ENCODE peak calls at places on chromosomes 3 and 15, in five cellular contexts. W is dermis blood vessel endothelial cell, T is activated T-helper 1 cell treated with Interleukin-2 at 50 U/mL for 16 hours, S is GM12891, X is pancreas. C is an unnamed sample.

GRCh38 chr3:137171834-137172603 is 214.2 kb downstream of the IL20RB start:
- DNase-seq in W (no peak), T (no peak), S (no peak), X (no peak), C (no peak)

GRCh38 chr3:72429589-72430362 is 418.5 kb downstream of the SHQ1 start:
- DNase-seq in W (no peak), T (no peak), S (no peak), X (no peak), C (no peak)

GRCh38 chr3:188473591-188474288 is 319.8 kb downstream of the LPP start:
- DNase-seq in W (no peak), T (no peak), S (no peak), X (no peak), C (no peak)

GRCh38 chr15:69114231-69114937 is 46.1 kb upstream of the GLCE start:
- DNase-seq in W (no peak), T (no peak), S (no peak), X (no peak), C (no peak)

GRCh38 chr3:72953325-72953956 is 43.2 kb upstream of the PPP4R2 start:
- DNase-seq in W (no peak), T (no peak), S (no peak), X (no peak), C (no peak)

GRCh38 chr3:49403891-49404290 is 7.9 kb downstream of the RHOA start:
- DNase-seq in W (no peak), T (no peak), S (no peak), X (no peak), C (no peak)

GRCh38 chr3:99755831-99756230 is 61.8 kb upstream of the CMSS1 start:
- DNase-seq in W (no peak), T (no peak), S (no peak), X (no peak), C (no peak)

GRCh38 chr15:70100495-70101331 is 3.0 kb upstream of the TLE3 start:
- DNase-seq in W (peak), T (peak), S (no peak), X (peak), C (peak)

GRCh38 chr15:61091229-61091628 is 137.9 kb downstream of the RORA start:
- DNase-seq in W (no peak), T (no peak), S (no peak), X (no peak), C (no peak)

GRCh38 chr15:99068186-99068585 is 36.7 kb upstream of the SYNM start:
- DNase-seq in W (no peak), T (no peak), S (no peak), X (no peak), C (no peak)

GRCh38 chr15:68637755-68638405 is 59.1 kb downstream of the CORO2B start:
- DNase-seq in W (no peak), T (no peak), S (no peak), X (no peak), C (no peak)

GRCh38 chr3:129575987-129576364 is 30.5 kb downstream of the PLXND1 start:
- DNase-seq in W (no peak), T (no peak), S (no peak), X (no peak), C (no peak)

GRCh38 chr3:185822221-185822956 is 2.5 kb downstream of the IGF2BP2 start:
- DNase-seq in W (peak), T (no peak), S (no peak), X (no peak), C (no peak)

GRCh38 chr3:171495413-171495812 is 35.2 kb upstream of the TNIK start:
- DNase-seq in W (no peak), T (no peak), S (no peak), X (no peak), C (no peak)

GRCh38 chr3:72343078-72343477 is 505.2 kb downstream of the SHQ1 start:
- DNase-seq in W (peak), T (no peak), S (no peak), X (no peak), C (no peak)

GRCh38 chr3:187750513-187751123 is 5.3 kb upstream of the BCL6 start:
- DNase-seq in W (peak), T (no peak), S (no peak), X (no peak), C (no peak)

C was measured in NCI-H1930.